ENCODE peak calls at places on chromosomes 5 and 9, in four cellular contexts. One of them, this sample, is unnamed.

GRCh38 chr9:37987467-37987981 is 81.5 kb downstream of the SHB start:
- DNase-seq in HL-60: no peak
- DNase-seq in GM12878: no peak
- DNase-seq in K562: no peak
- DNase-seq in this sample: no peak

GRCh38 chr9:126127591-126127990 is 199.0 kb upstream of the MVB12B start:
- DNase-seq in GM12878: no peak
- DNase-seq in HL-60: no peak
- DNase-seq in K562: no peak
- DNase-seq in this sample: no peak

GRCh38 chr5:42547146-42547545 is 123.9 kb downstream of the GHR start:
- DNase-seq in HL-60: no peak
- DNase-seq in GM12878: no peak
- DNase-seq in K562: no peak
- DNase-seq in this sample: no peak

GRCh38 chr5:105684799-105685198 is 1985.9 kb downstream of the EFNA5 start:
- DNase-seq in K562: no peak
- DNase-seq in HL-60: no peak
- DNase-seq in GM12878: no peak
- DNase-seq in this sample: no peak

GRCh38 chr5:176573564-176574296 is 24.6 kb downstream of the CDHR2 start:
- DNase-seq in K562: peak
- DNase-seq in GM12878: no peak
- DNase-seq in HL-60: no peak
- DNase-seq in this sample: peak

GRCh38 chr5:66742083-66742895 is 146.1 kb downstream of the MAST4 start:
- DNase-seq in K562: peak
- DNase-seq in GM12878: no peak
- DNase-seq in HL-60: no peak
- DNase-seq in this sample: no peak

GRCh38 chr5:60841361-60841760 is 2.7 kb downstream of the ELOVL7 start:
- DNase-seq in K562: no peak
- DNase-seq in HL-60: no peak
- DNase-seq in GM12878: no peak
- DNase-seq in this sample: no peak

GRCh38 chr9:123359106-123359505 is 3.1 kb downstream of the CRB2 start:
- DNase-seq in K562: no peak
- DNase-seq in GM12878: no peak
- DNase-seq in HL-60: no peak
- DNase-seq in this sample: no peak

GRCh38 chr9:116233160-116233530 is 79.6 kb downstream of the PAPPA start:
- DNase-seq in K562: no peak
- DNase-seq in GM12878: no peak
- DNase-seq in HL-60: no peak
- DNase-seq in this sample: no peak

GRCh38 chr5:53167836-53168235 is 58.3 kb upstream of the MOCS2 start:
- DNase-seq in GM12878: no peak
- DNase-seq in K562: no peak
- DNase-seq in HL-60: no peak
- DNase-seq in this sample: no peak

GRCh38 chr9:131464354-131465000 is 38.2 kb upstream of the POMT1 start:
- DNase-seq in HL-60: no peak
- DNase-seq in GM12878: no peak
- DNase-seq in K562: no peak
- DNase-seq in this sample: no peak

GRCh38 chr9:137406876-137407589 is 15.9 kb downstream of the EXD3 start:
- DNase-seq in GM12878: no peak
- DNase-seq in K562: no peak
- DNase-seq in HL-60: peak
- DNase-seq in this sample: peak

GRCh38 chr5:176553260-176554085 is 4.3 kb downstream of the CDHR2 start:
- DNase-seq in K562: no peak
- DNase-seq in HL-60: no peak
- DNase-seq in GM12878: no peak
- DNase-seq in this sample: no peak

GRCh38 chr5:66958984-66959641 is 237.5 kb downstream of the CD180 start:
- DNase-seq in GM12878: no peak
- DNase-seq in K562: no peak
- DNase-seq in HL-60: no peak
- DNase-seq in this sample: no peak

GRCh38 chr9:136511670-136512592 is 29.1 kb upstream of the SEC16A start:
- DNase-seq in HL-60: no peak
- DNase-seq in GM12878: no peak
- DNase-seq in K562: peak
- DNase-seq in this sample: no peak

GRCh38 chr9:113641100-113641885 is 177.8 kb downstream of the RGS3 start:
- DNase-seq in GM12878: no peak
- DNase-seq in K562: no peak
- DNase-seq in HL-60: no peak
- DNase-seq in this sample: no peak

GRCh38 chr5:64147849-64148441 is 17.7 kb upstream of the RNF180 start:
- DNase-seq in HL-60: no peak
- DNase-seq in GM12878: no peak
- DNase-seq in K562: peak
- DNase-seq in this sample: peak

DNA sequence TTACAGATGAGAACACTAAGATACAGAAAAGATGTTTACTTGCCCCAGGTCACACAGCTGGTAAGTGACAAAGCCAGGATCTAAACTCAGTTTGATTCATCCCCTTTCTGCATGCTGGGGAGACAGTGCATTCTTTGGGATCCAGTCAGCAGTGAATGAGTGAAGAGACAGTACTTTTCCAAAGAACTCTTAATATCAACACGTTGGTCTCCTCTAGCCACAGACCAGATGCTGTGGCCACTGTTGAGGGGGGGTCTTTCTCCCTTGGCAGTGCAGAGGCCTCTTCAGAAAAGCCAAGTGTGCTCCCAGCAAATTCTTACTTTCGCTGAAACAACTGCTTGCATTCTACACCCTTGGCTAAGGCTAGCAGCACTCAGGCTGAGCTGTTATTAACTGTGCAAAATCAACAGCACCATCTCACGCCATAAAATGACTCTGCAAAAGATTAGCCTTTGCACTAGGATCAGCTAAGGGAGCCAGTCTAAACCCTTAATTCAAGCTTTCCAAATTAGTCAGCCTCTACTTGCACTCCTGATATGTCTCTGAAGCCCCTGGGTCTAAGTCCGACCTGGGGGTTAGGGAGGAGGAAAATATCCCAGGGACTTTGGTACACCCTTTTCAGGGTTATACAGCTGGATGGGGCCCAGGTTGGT is 4.8 kb upstream of the TMEM171 start:
- DNase-seq in HL-60: no peak
- DNase-seq in GM12878: no peak
- DNase-seq in K562: no peak
- DNase-seq in this sample: no peak
- TF ChIP-seq SPI1 in HL-60: no peak
- TF ChIP-seq SPI1 in GM12878: no peak
- TF ChIP-seq SPI1 in K562: no peak
- TF ChIP-seq SPI1 in this sample: no peak

DNA sequence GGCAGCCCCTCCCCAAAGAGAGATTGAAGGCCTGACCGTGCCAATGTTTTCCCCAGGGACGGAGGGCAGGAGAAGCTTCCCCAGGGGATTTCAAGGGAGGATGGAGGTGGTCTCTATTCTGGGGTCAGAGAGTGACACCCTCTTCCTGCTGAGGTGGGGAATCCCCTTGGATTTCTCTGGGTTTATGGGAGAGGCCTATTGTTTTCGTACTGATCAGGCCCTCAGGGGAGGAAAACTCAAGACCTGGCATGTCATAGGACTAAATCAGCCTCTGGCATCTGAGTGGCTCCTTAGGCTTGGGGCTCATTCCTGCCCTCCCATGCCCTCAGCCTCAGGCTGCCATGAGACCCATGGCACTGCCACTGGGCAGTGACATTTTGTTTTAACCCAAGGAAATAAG is 44.6 kb downstream of the IRF1 start:
- DNase-seq in GM12878: no peak
- DNase-seq in K562: no peak
- DNase-seq in HL-60: no peak
- DNase-seq in this sample: no peak
- TF ChIP-seq SPI1 in GM12878: no peak
- TF ChIP-seq SPI1 in K562: no peak
- TF ChIP-seq SPI1 in HL-60: no peak
- TF ChIP-seq SPI1 in this sample: no peak

GRCh38 chr5:16673241-16673998 is 56.6 kb upstream of the RETREG1 start:
- DNase-seq in GM12878: no peak
- DNase-seq in HL-60: no peak
- DNase-seq in K562: no peak
- DNase-seq in this sample: no peak
- TF ChIP-seq SPI1 in GM12878: no peak
- TF ChIP-seq SPI1 in HL-60: no peak
- TF ChIP-seq SPI1 in K562: no peak
- TF ChIP-seq SPI1 in this sample: no peak

GRCh38 chr5:41465493-41466171 is 44.8 kb downstream of the PLCXD3 start:
- DNase-seq in K562: no peak
- DNase-seq in GM12878: no peak
- DNase-seq in HL-60: no peak
- DNase-seq in this sample: no peak
- TF ChIP-seq SPI1 in K562: no peak
- TF ChIP-seq SPI1 in GM12878: no peak
- TF ChIP-seq SPI1 in HL-60: no peak
- TF ChIP-seq SPI1 in this sample: no peak

GRCh38 chr5:167623354-167623753 is 668.1 kb upstream of the WWC1 start:
- DNase-seq in K562: no peak
- DNase-seq in HL-60: no peak
- DNase-seq in GM12878: no peak
- DNase-seq in this sample: no peak
- TF ChIP-seq SPI1 in K562: no peak
- TF ChIP-seq SPI1 in HL-60: no peak
- TF ChIP-seq SPI1 in GM12878: no peak
- TF ChIP-seq SPI1 in this sample: no peak

GRCh38 chr9:127423591-127423933 is 620 bp upstream of the ZNF79 start:
- DNase-seq in GM12878: no peak
- DNase-seq in K562: no peak
- DNase-seq in HL-60: no peak
- DNase-seq in this sample: no peak

GRCh38 chr9:127422133-127422782 is 1.9 kb upstream of the ZNF79 start:
- DNase-seq in GM12878: no peak
- DNase-seq in HL-60: no peak
- DNase-seq in K562: peak
- DNase-seq in this sample: no peak

GRCh38 chr9:127421057-127421456 is 3.1 kb upstream of the ZNF79 start:
- DNase-seq in HL-60: no peak
- DNase-seq in GM12878: no peak
- DNase-seq in K562: no peak
- DNase-seq in this sample: no peak

GRCh38 chr9:127423934-127424668 is at the start of gene ZNF79:
- DNase-seq in GM12878: peak
- DNase-seq in HL-60: peak
- DNase-seq in K562: peak
- DNase-seq in this sample: peak

DNA sequence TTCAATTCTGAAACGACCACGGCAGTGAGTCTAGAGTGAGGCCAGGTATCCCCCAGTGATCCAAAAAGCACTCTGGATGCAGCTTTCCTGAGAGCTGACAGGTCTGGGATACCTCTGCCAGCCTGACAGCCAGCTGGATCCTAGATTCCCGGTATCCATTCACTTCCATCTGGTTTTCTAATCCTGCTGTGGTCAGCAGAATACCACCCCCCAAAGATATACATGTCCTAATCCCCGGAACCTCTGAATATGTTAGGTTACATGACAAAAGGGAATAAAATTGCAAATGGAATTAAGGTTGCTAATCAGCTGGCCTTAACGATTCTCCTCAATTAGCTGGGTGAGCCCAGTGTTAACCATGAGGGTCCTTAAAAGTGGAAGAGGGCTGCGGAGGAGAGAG is 1.4 kb upstream of the ZNF79 start:
- DNase-seq in GM12878: no peak
- DNase-seq in K562: no peak
- DNase-seq in HL-60: no peak
- DNase-seq in this sample: no peak
- TF ChIP-seq SPI1 in GM12878: no peak
- TF ChIP-seq SPI1 in K562: no peak
- TF ChIP-seq SPI1 in HL-60: no peak
- TF ChIP-seq SPI1 in this sample: no peak

DNA sequence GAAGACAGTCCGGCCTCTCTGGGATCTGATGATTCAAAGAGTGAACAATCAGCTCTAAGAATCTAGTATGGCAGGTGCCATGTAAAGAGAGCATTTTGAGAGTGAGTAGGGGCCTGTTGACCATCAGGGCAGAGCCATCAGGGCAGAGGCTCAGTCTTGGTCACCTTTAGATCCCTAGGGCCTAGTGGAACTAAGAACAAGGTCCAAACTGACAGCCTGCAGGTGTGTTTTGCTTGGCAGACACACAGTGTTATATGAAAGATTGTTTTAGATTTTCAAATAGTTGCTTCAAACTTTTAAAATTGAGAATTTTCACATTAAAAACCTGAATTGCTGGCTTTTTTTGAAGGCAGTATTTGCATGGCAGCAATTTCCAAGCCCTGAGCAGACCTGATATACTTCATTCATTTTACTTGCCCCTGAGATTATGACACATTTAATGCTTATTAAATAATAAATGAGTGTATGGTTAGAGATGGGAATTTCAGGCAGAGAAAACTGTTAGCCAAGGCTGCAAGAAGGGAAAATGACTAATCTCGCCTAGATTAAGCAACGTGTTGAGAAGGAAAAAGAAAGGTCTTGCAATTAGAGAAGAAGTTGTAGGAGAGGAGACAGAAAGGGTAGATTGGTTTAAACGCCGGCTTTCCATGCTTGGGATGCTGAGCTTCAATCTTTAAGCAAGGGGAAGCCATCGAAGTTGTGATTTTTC is 279.6 kb downstream of the ARRDC3 start:
- DNase-seq in GM12878: no peak
- DNase-seq in K562: no peak
- DNase-seq in HL-60: no peak
- DNase-seq in this sample: no peak
- TF ChIP-seq SPI1 in GM12878: no peak
- TF ChIP-seq SPI1 in K562: no peak
- TF ChIP-seq SPI1 in HL-60: no peak
- TF ChIP-seq SPI1 in this sample: no peak